ENCODE peak calls at places on chromosomes 13 and 19, in eight cellular contexts. One of them, this sample, is unnamed.

GRCh38 chr13:40315416-40316064 is 350.9 kb downstream of the FOXO1 start:
- DNase-seq in tibial artery: no peak
- DNase-seq in AG04450: no peak
- DNase-seq in fibroblast of pulmonary artery: peak; percentile 62
- DNase-seq in dorsolateral prefrontal cortex: no peak
- DNase-seq in AG10803: no peak
- DNase-seq in aorta: no peak
- DNase-seq in cardiac fibroblast: peak; percentile 49
- DNase-seq in this sample: peak; percentile 39

GRCh38 chr19:11435833-11436313 is 438 bp downstream of the PRKCSH start:
- DNase-seq in aorta: no peak
- DNase-seq in AG04450: peak; percentile 7
- DNase-seq in tibial artery: no peak
- DNase-seq in fibroblast of pulmonary artery: peak; percentile 32
- DNase-seq in AG10803: peak; percentile 9
- DNase-seq in dorsolateral prefrontal cortex: no peak
- DNase-seq in cardiac fibroblast: peak; percentile 33
- DNase-seq in this sample: no peak

GRCh38 chr19:46620716-46621115 is 4.2 kb downstream of the PTGIR start:
- DNase-seq in fibroblast of pulmonary artery: peak; percentile 53
- DNase-seq in AG10803: peak; percentile 66
- DNase-seq in dorsolateral prefrontal cortex: no peak
- DNase-seq in aorta: peak; percentile 91
- DNase-seq in AG04450: no peak
- DNase-seq in tibial artery: peak; percentile 89
- DNase-seq in cardiac fibroblast: peak; percentile 55
- DNase-seq in this sample: no peak

GRCh38 chr13:23778879-23779278 is 110.3 kb downstream of the MIPEP start:
- DNase-seq in AG10803: peak; percentile 43
- DNase-seq in AG04450: no peak
- DNase-seq in aorta: no peak
- DNase-seq in dorsolateral prefrontal cortex: no peak
- DNase-seq in tibial artery: no peak
- DNase-seq in cardiac fibroblast: peak; percentile 72
- DNase-seq in fibroblast of pulmonary artery: peak; percentile 72
- DNase-seq in this sample: no peak

GRCh38 chr13:111401755-111402154 is 81.3 kb downstream of the TEX29 start:
- DNase-seq in fibroblast of pulmonary artery: no peak
- DNase-seq in tibial artery: peak; percentile 37
- DNase-seq in aorta: peak; percentile 15
- DNase-seq in cardiac fibroblast: no peak
- DNase-seq in AG04450: no peak
- DNase-seq in dorsolateral prefrontal cortex: no peak
- DNase-seq in AG10803: no peak
- DNase-seq in this sample: no peak

GRCh38 chr19:36079389-36079788 is 24.7 kb downstream of the WDR62 start:
- DNase-seq in cardiac fibroblast: no peak
- DNase-seq in dorsolateral prefrontal cortex: no peak
- DNase-seq in AG10803: no peak
- DNase-seq in aorta: no peak
- DNase-seq in fibroblast of pulmonary artery: no peak
- DNase-seq in AG04450: no peak
- DNase-seq in tibial artery: no peak
- DNase-seq in this sample: no peak

GRCh38 chr19:290539-291521 is at the start of gene PLPP2:
- DNase-seq in dorsolateral prefrontal cortex: peak; percentile 79
- DNase-seq in AG10803: no peak
- DNase-seq in tibial artery: peak; percentile 54
- DNase-seq in aorta: peak; percentile 72
- DNase-seq in cardiac fibroblast: peak; percentile 36
- DNase-seq in fibroblast of pulmonary artery: peak; percentile 30
- DNase-seq in AG04450: no peak
- DNase-seq in this sample: no peak

GRCh38 chr13:36447501-36447900 is 15.2 kb downstream of the CCNA1 start:
- DNase-seq in AG10803: peak; percentile 11
- DNase-seq in AG04450: no peak
- DNase-seq in cardiac fibroblast: peak; percentile 32
- DNase-seq in tibial artery: no peak
- DNase-seq in fibroblast of pulmonary artery: peak; percentile 56
- DNase-seq in aorta: no peak
- DNase-seq in dorsolateral prefrontal cortex: no peak
- DNase-seq in this sample: no peak

GRCh38 chr13:109781384-109782065 is 4.9 kb downstream of the IRS2 start:
- DNase-seq in AG10803: peak; percentile 42
- DNase-seq in AG04450: no peak
- DNase-seq in dorsolateral prefrontal cortex: no peak
- DNase-seq in fibroblast of pulmonary artery: no peak
- DNase-seq in tibial artery: peak; percentile 73
- DNase-seq in cardiac fibroblast: peak; percentile 37
- DNase-seq in aorta: no peak
- DNase-seq in this sample: no peak

GRCh38 chr13:63840551-63841421 is 2425.1 kb upstream of the PCDH20 start:
- DNase-seq in AG10803: no peak
- DNase-seq in tibial artery: peak; percentile 59
- DNase-seq in fibroblast of pulmonary artery: no peak
- DNase-seq in AG04450: no peak
- DNase-seq in dorsolateral prefrontal cortex: no peak
- DNase-seq in cardiac fibroblast: no peak
- DNase-seq in aorta: peak; percentile 64
- DNase-seq in this sample: no peak

GRCh38 chr13:101111894-101112293 is 304.4 kb downstream of the NALCN start:
- DNase-seq in tibial artery: no peak
- DNase-seq in AG04450: no peak
- DNase-seq in cardiac fibroblast: no peak
- DNase-seq in AG10803: no peak
- DNase-seq in aorta: no peak
- DNase-seq in dorsolateral prefrontal cortex: no peak
- DNase-seq in fibroblast of pulmonary artery: no peak
- DNase-seq in this sample: no peak

GRCh38 chr13:71632721-71633120 is 234.3 kb downstream of the DACH1 start:
- DNase-seq in AG04450: no peak
- DNase-seq in cardiac fibroblast: no peak
- DNase-seq in tibial artery: no peak
- DNase-seq in fibroblast of pulmonary artery: peak; percentile 18
- DNase-seq in aorta: no peak
- DNase-seq in AG10803: no peak
- DNase-seq in dorsolateral prefrontal cortex: no peak
- DNase-seq in this sample: no peak

GRCh38 chr13:40352385-40352778 is 314.1 kb downstream of the FOXO1 start:
- DNase-seq in aorta: no peak
- DNase-seq in AG10803: no peak
- DNase-seq in tibial artery: no peak
- DNase-seq in AG04450: no peak
- DNase-seq in fibroblast of pulmonary artery: peak; percentile 53
- DNase-seq in dorsolateral prefrontal cortex: peak; percentile 67
- DNase-seq in cardiac fibroblast: peak; percentile 50
- DNase-seq in this sample: no peak

GRCh38 chr13:109810761-109811510 is 24.6 kb upstream of the IRS2 start:
- DNase-seq in tibial artery: no peak
- DNase-seq in AG10803: no peak
- DNase-seq in AG04450: no peak
- DNase-seq in fibroblast of pulmonary artery: no peak
- DNase-seq in aorta: no peak
- DNase-seq in cardiac fibroblast: no peak
- DNase-seq in dorsolateral prefrontal cortex: no peak
- DNase-seq in this sample: no peak

GRCh38 chr13:49220035-49220855 is at the start of gene MLNR:
- DNase-seq in aorta: peak; percentile 79
- DNase-seq in fibroblast of pulmonary artery: no peak
- DNase-seq in cardiac fibroblast: peak; percentile 32
- DNase-seq in AG04450: no peak
- DNase-seq in AG10803: peak; percentile 12
- DNase-seq in dorsolateral prefrontal cortex: no peak
- DNase-seq in tibial artery: no peak
- DNase-seq in this sample: peak; percentile 16

GRCh38 chr19:27884376-27884775 is 1328.6 kb downstream of the UQCRFS1 start:
- DNase-seq in aorta: no peak
- DNase-seq in fibroblast of pulmonary artery: no peak
- DNase-seq in AG04450: no peak
- DNase-seq in dorsolateral prefrontal cortex: no peak
- DNase-seq in tibial artery: no peak
- DNase-seq in cardiac fibroblast: no peak
- DNase-seq in AG10803: no peak
- DNase-seq in this sample: no peak

GRCh38 chr19:38373907-38374331 is 452 bp upstream of the PSMD8 start:
- DNase-seq in aorta: no peak
- DNase-seq in AG10803: no peak
- DNase-seq in cardiac fibroblast: no peak
- DNase-seq in dorsolateral prefrontal cortex: no peak
- DNase-seq in AG04450: no peak
- DNase-seq in tibial artery: no peak
- DNase-seq in fibroblast of pulmonary artery: no peak
- DNase-seq in this sample: no peak
- H3K4me3 ChIP-seq in aorta: no peak overlapping the region
- H3K4me3 ChIP-seq in AG10803: peak overlapping the region; percentile 62
- H3K4me3 ChIP-seq in cardiac fibroblast: peak overlapping the region; percentile 39
- H3K4me3 ChIP-seq in dorsolateral prefrontal cortex: peak overlapping the region; percentile 87
- H3K4me3 ChIP-seq in AG04450: peak overlapping the region; percentile 92
- H3K4me3 ChIP-seq in tibial artery: peak overlapping the region; percentile 66
- H3K4me3 ChIP-seq in fibroblast of pulmonary artery: peak overlapping the region; percentile 78
- H3K4me3 ChIP-seq in this sample: peak overlapping the region; percentile 82

GRCh38 chr19:6373813-6374108 is 1.2 kb downstream of the ALKBH7 start:
- DNase-seq in cardiac fibroblast: no peak
- DNase-seq in AG10803: no peak
- DNase-seq in fibroblast of pulmonary artery: no peak
- DNase-seq in tibial artery: no peak
- DNase-seq in dorsolateral prefrontal cortex: no peak
- DNase-seq in AG04450: no peak
- DNase-seq in aorta: no peak
- DNase-seq in this sample: no peak

GRCh38 chr19:6373096-6373812 is 660 bp downstream of the ALKBH7 start:
- DNase-seq in dorsolateral prefrontal cortex: peak; percentile 98
- DNase-seq in AG10803: peak; percentile 97
- DNase-seq in cardiac fibroblast: peak; percentile 99
- DNase-seq in AG04450: peak; percentile 98
- DNase-seq in fibroblast of pulmonary artery: peak; percentile 99
- DNase-seq in tibial artery: peak; percentile 99
- DNase-seq in aorta: peak; percentile 100
- DNase-seq in this sample: peak; percentile 98

GRCh38 chr19:6375411-6376010 is at the start of gene PSPN:
- DNase-seq in AG10803: no peak
- DNase-seq in fibroblast of pulmonary artery: no peak
- DNase-seq in aorta: no peak
- DNase-seq in tibial artery: no peak
- DNase-seq in dorsolateral prefrontal cortex: no peak
- DNase-seq in AG04450: no peak
- DNase-seq in cardiac fibroblast: no peak
- DNase-seq in this sample: no peak

GRCh38 chr19:6374711-6375410 is 872 bp downstream of the PSPN start:
- DNase-seq in AG04450: no peak
- DNase-seq in dorsolateral prefrontal cortex: no peak
- DNase-seq in tibial artery: no peak
- DNase-seq in cardiac fibroblast: no peak
- DNase-seq in aorta: no peak
- DNase-seq in AG10803: no peak
- DNase-seq in fibroblast of pulmonary artery: no peak
- DNase-seq in this sample: no peak

DNA sequence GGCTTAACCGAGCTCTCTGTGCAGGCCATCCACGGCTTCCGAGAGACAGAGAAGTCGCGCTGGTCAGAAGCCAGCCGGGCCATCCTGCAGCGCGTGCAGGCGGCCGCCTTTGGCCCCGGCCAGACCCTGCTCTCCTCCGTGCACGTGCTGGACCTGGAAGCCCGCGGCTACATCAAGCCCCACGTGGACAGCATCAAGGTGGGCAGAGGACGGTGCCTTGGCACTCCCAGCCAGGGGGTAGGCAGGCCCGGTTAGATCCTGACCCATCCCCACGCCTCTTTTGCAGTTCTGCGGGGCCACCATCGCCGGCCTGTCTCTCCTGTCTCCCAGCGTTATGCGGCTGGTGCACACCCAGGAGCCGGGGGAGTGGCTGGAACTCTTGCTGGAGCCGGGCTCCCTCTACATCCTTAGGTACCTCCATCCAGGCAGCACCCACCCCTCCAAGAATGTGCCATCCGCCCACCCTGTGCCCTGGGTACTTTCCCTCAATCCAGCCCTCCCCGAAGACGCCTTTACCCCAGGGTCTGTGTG is 1.5 kb downstream of the PSPN start:
- DNase-seq in tibial artery: no peak
- DNase-seq in fibroblast of pulmonary artery: no peak
- DNase-seq in AG10803: no peak
- DNase-seq in AG04450: no peak
- DNase-seq in dorsolateral prefrontal cortex: no peak
- DNase-seq in aorta: peak; percentile 79
- DNase-seq in cardiac fibroblast: no peak
- DNase-seq in this sample: no peak
- H3K4me3 ChIP-seq in tibial artery: peak overlapping the region; percentile 88
- H3K4me3 ChIP-seq in fibroblast of pulmonary artery: no peak overlapping the region
- H3K4me3 ChIP-seq in AG10803: peak overlapping the region; percentile 65
- H3K4me3 ChIP-seq in AG04450: peak overlapping the region; percentile 64
- H3K4me3 ChIP-seq in dorsolateral prefrontal cortex: no peak overlapping the region
- H3K4me3 ChIP-seq in aorta: no peak overlapping the region
- H3K4me3 ChIP-seq in cardiac fibroblast: no peak overlapping the region
- H3K4me3 ChIP-seq in this sample: peak overlapping the region; percentile 66

DNA sequence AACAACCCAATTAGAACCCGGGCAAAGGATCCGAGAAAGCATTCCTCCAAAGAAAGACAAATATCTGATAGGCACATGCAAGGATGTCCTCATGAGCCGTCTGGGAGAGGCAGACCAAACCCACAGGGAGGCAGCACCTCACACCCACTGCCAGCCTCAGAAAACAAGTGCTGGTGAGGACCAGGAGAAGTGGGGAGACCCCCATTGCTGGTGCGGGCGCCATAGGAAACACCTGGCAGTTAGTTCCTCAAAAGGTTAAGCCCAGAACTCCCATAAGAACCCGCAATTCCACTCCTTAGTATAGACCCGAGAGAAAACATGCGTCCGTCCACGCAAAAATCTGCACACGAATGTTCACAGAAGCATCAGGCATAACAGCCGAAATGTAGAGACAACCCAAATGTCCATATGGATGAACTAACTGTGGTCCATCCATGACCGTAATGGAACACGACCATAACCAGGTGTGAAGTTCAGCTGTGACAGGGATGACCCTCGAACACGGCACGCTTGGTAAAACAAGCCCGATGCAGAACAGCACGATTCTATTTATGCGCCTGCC is 7.9 kb downstream of the ZNF787 start:
- DNase-seq in dorsolateral prefrontal cortex: no peak
- DNase-seq in AG04450: no peak
- DNase-seq in tibial artery: no peak
- DNase-seq in cardiac fibroblast: no peak
- DNase-seq in AG10803: no peak
- DNase-seq in aorta: no peak
- DNase-seq in fibroblast of pulmonary artery: no peak
- DNase-seq in this sample: no peak
- H3K4me3 ChIP-seq in dorsolateral prefrontal cortex: no peak overlapping the region
- H3K4me3 ChIP-seq in AG04450: no peak overlapping the region
- H3K4me3 ChIP-seq in tibial artery: no peak overlapping the region
- H3K4me3 ChIP-seq in cardiac fibroblast: no peak overlapping the region
- H3K4me3 ChIP-seq in AG10803: no peak overlapping the region
- H3K4me3 ChIP-seq in aorta: no peak overlapping the region
- H3K4me3 ChIP-seq in fibroblast of pulmonary artery: no peak overlapping the region
- H3K4me3 ChIP-seq in this sample: no peak overlapping the region

DNA sequence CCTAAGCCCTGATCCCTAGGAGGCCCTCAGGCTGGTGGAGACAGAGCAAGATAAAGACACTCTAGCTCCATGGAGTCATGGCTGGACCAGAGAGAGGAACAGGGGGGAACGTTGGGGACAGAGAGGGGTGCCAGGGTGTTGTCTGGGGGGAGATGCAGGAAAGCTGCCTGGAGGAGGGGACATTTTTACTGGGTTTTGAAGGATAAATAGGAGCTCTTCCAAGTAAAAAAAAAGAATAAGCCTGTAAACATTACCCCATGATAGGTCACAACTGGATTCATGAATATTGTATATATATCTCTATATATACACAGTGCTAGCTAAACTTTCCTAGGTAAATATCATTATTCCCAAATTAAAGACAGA is 714 bp downstream of the HSH2D start:
- DNase-seq in aorta: no peak
- DNase-seq in tibial artery: no peak
- DNase-seq in dorsolateral prefrontal cortex: no peak
- DNase-seq in cardiac fibroblast: no peak
- DNase-seq in AG10803: no peak
- DNase-seq in fibroblast of pulmonary artery: no peak
- DNase-seq in AG04450: no peak
- DNase-seq in this sample: no peak
- H3K4me3 ChIP-seq in aorta: no peak overlapping the region
- H3K4me3 ChIP-seq in tibial artery: no peak overlapping the region
- H3K4me3 ChIP-seq in dorsolateral prefrontal cortex: no peak overlapping the region
- H3K4me3 ChIP-seq in cardiac fibroblast: no peak overlapping the region
- H3K4me3 ChIP-seq in AG10803: no peak overlapping the region
- H3K4me3 ChIP-seq in fibroblast of pulmonary artery: no peak overlapping the region
- H3K4me3 ChIP-seq in AG04450: no peak overlapping the region
- H3K4me3 ChIP-seq in this sample: peak overlapping the region; percentile 15